ENCODE peak calls at places on chromosomes 11 and 22, in ten cellular contexts. D is breast epithelium, C is stomach, W is sigmoid colon, M is vagina, Z is endothelial cell of umbilical vein, T is H1, P is Panc1, X is GM23338, Y is spleen. F is an unnamed sample.

GRCh38 chr22:21984793-21985192 is 2.2 kb upstream of the TOP3B start:
- DNase-seq in M (no peak), D (no peak), Y (peak), T (peak), C (no peak), X (peak), W (no peak), Z (peak), P (no peak), F (no peak)

GRCh38 chr22:25068701-25069100 is 116.2 kb downstream of the KIAA1671 start:
- DNase-seq in D (no peak), P (no peak), Z (no peak), T (no peak), M (no peak), W (no peak), X (no peak), C (no peak), Y (peak), F (no peak)

GRCh38 chr11:66186470-66186869 is 82.0 kb upstream of the RAB1B start:
- DNase-seq in M (no peak), T (no peak), C (no peak), Z (no peak), Y (no peak), P (no peak), D (no peak), W (no peak), X (no peak), F (no peak)

GRCh38 chr22:19011075-19011474 is 75.0 kb upstream of the PRODH start:
- DNase-seq in T (no peak), P (no peak), Z (no peak), D (no peak), Y (no peak), C (no peak), W (no peak), X (no peak), M (no peak), F (no peak)

GRCh38 chr11:77309401-77310085 is 8.1 kb upstream of the GDPD4 start:
- DNase-seq in P (no peak), W (no peak), Y (no peak), Z (no peak), M (no peak), X (no peak), T (no peak), C (no peak), D (no peak), F (no peak)

GRCh38 chr11:2301631-2302272 is at the start of the genes C11orf21 and TSPAN32:
- DNase-seq in Z (no peak), D (peak), Y (peak), P (no peak), C (peak), W (no peak), X (no peak), T (no peak), M (peak), F (no peak)

GRCh38 chr22:46763051-46763705 is 728 bp downstream of the TBC1D22A start:
- DNase-seq in X (peak), T (no peak), P (no peak), C (no peak), M (no peak), D (no peak), Z (peak), Y (peak), W (peak), F (peak)

GRCh38 chr11:33258631-33259184 is 1.5 kb downstream of the HIPK3 start:
- DNase-seq in Z (peak), T (no peak), X (no peak), W (peak), P (peak), M (no peak), D (no peak), Y (no peak), C (no peak), F (no peak)

GRCh38 chr22:42562282-42562681 is 8.5 kb downstream of the SERHL2 start:
- DNase-seq in C (no peak), Y (no peak), D (no peak), T (no peak), Z (no peak), X (peak), W (no peak), M (no peak), P (no peak), F (no peak)

GRCh38 chr11:32722255-32722654 is 72.2 kb downstream of the CCDC73 start:
- DNase-seq in D (no peak), P (no peak), W (no peak), M (no peak), C (no peak), X (no peak), Y (no peak), T (no peak), Z (no peak), F (no peak)

GRCh38 chr22:31241936-31242335 is 29.8 kb downstream of the LIMK2 start:
- DNase-seq in Y (no peak), T (no peak), C (no peak), W (no peak), Z (peak), D (no peak), M (no peak), X (no peak), P (no peak), F (no peak)

GRCh38 chr11:124745835-124746620 is 6.0 kb downstream of the VSIG2 start:
- DNase-seq in M (no peak), D (no peak), C (no peak), P (no peak), W (no peak), Y (peak), T (no peak), Z (no peak), X (peak), F (peak)

GRCh38 chr11:3056296-3057068 is 741 bp downstream of the CARS1 start:
- DNase-seq in C (peak), X (peak), T (no peak), Z (peak), Y (no peak), M (no peak), D (no peak), W (peak), P (no peak), F (no peak)

GRCh38 chr11:118917488-118918127 is 8.1 kb downstream of the BCL9L start:
- DNase-seq in Y (peak), Z (no peak), P (no peak), X (no peak), W (peak), M (no peak), D (peak), C (no peak), T (no peak), F (no peak)

GRCh38 chr11:97764193-97764592 is 1256.6 kb upstream of the CNTN5 start:
- DNase-seq in Y (no peak), D (no peak), T (no peak), W (no peak), P (no peak), M (no peak), X (no peak), C (no peak), Z (no peak), F (no peak)

GRCh38 chr11:110522456-110522855 is 92.7 kb downstream of the FDX1 start:
- DNase-seq in P (no peak), W (no peak), C (no peak), Y (no peak), T (no peak), M (no peak), D (no peak), X (no peak), Z (no peak), F (no peak)

GRCh38 chr11:67484847-67485311 is 2.1 kb downstream of the AIP start:
- DNase-seq in Z (no peak), D (no peak), Y (peak), T (no peak), C (no peak), P (no peak), X (no peak), M (no peak), W (peak), F (no peak)

GRCh38 chr11:35151241-35151640 is 12.3 kb downstream of the CD44 start:
- DNase-seq in W (no peak), M (no peak), Z (no peak), P (no peak), Y (no peak), C (no peak), X (no peak), T (no peak), D (no peak), F (no peak)

GRCh38 chr11:127632971-127633680 is 632.6 kb upstream of the KIRREL3 start:
- DNase-seq in Z (no peak), Y (no peak), D (no peak), X (peak), W (no peak), M (no peak), T (no peak), P (no peak), C (no peak), F (no peak)

GRCh38 chr22:46573781-46574437 is 36.5 kb upstream of the CELSR1 start:
- DNase-seq in W (no peak), T (no peak), C (no peak), Z (no peak), Y (peak), X (no peak), M (no peak), P (no peak), D (no peak), F (no peak)

GRCh38 chr11:15720460-15720859 is 605.7 kb downstream of the INSC start:
- DNase-seq in T (no peak), W (no peak), C (no peak), M (no peak), Y (no peak), X (no peak), Z (no peak), D (no peak), P (no peak), F (no peak)

GRCh38 chr22:20867179-20868099 is 8.6 kb downstream of the SNAP29 start:
- DNase-seq in Z (peak), M (no peak), C (peak), T (no peak), Y (no peak), X (no peak), W (peak), D (no peak), P (no peak), F (no peak)

GRCh38 chr11:37512156-37512780 is 914.2 kb upstream of the RAG2 start:
- DNase-seq in Y (no peak), D (no peak), M (no peak), C (no peak), T (no peak), W (no peak), X (no peak), P (no peak), Z (no peak), F (no peak)

GRCh38 chr11:111426615-111427014 is 47.5 kb upstream of the POU2AF1 start:
- DNase-seq in Z (no peak), W (no peak), M (no peak), Y (no peak), C (no peak), X (no peak), P (no peak), D (no peak), T (no peak), F (no peak)

GRCh38 chr11:34356576-34356917 is 1.3 kb downstream of the ABTB2 start:
- DNase-seq in C (no peak), P (no peak), T (no peak), D (no peak), M (no peak), Y (no peak), W (peak), Z (peak), X (peak), F (no peak)

GRCh38 chr11:134008593-134008992 is 51.8 kb upstream of the IGSF9B start:
- DNase-seq in P (no peak), M (no peak), D (no peak), Y (no peak), T (no peak), X (no peak), C (no peak), W (no peak), Z (no peak), F (no peak)

GRCh38 chr11:18132341-18132740 is at the start of gene MRGPRX3:
- DNase-seq in X (no peak), P (no peak), Y (no peak), Z (no peak), W (no peak), T (no peak), C (no peak), M (no peak), D (no peak), F (no peak)

GRCh38 chr11:116353517-116353916 is 419.3 kb downstream of the BUD13 start:
- DNase-seq in Y (no peak), P (no peak), C (no peak), X (no peak), D (no peak), M (no peak), Z (no peak), T (no peak), W (no peak), F (no peak)

GRCh38 chr11:120236169-120237107 is 3.5 kb upstream of the POU2F3 start:
- DNase-seq in W (no peak), T (no peak), Z (no peak), M (no peak), P (no peak), C (no peak), Y (no peak), D (no peak), X (peak), F (no peak)

GRCh38 chr11:90426442-90426841 is 203.6 kb upstream of the CHORDC1 start:
- DNase-seq in W (no peak), T (no peak), Y (no peak), C (no peak), M (no peak), Z (no peak), P (no peak), X (no peak), D (no peak), F (no peak)
- TF ChIP-seq POLR2AphosphoS5 in W (no peak), T (no peak), Y (no peak), C (no peak), M (no peak), Z (no peak), P (no peak), X (no peak), D (no peak), F (no peak)

GRCh38 chr11:69273571-69273970 is 20.4 kb upstream of the MYEOV start:
- DNase-seq in D (no peak), Z (no peak), C (no peak), X (no peak), M (no peak), Y (no peak), P (no peak), T (no peak), W (no peak), F (no peak)
- TF ChIP-seq POLR2AphosphoS5 in D (no peak), Z (no peak), C (no peak), X (no peak), M (no peak), Y (no peak), P (no peak), T (no peak), W (no peak), F (no peak)

DNA sequence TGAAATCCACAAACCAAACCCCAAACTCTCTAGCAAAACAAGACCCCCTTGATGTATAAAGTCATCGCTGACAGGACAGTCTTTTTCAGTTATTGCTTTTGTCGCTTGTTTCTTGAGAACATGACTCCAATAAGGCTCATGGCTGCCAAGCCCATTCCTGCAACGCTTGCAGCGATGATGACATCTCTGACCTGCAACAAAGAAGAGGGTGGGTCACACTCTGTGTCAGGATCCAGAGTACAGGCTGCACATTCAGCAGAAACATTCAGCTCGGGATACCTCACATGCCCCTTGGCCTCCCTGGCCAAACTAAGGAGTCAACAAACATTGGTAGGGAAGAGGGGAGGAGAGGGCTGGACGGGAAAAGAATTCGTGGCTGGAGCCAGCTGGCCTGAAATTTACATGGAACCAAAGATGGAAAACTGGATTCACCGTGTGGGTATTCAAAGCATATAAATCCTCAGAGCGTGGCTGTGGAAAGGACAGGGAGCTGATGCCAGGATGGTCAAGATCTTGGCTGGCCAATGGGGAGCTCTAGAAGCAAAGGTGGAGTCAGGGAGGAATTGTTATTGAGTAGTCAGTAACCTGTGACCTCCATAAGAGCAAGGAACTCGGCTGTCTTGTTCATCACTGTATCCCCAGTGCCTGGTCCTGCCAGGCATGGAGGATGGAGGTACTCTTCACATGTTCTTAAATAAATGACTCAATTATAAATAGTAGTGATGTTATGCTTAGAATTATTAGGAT is 11.8 kb upstream of the PLAAT2 start:
- DNase-seq in Z (no peak), M (no peak), X (no peak), Y (no peak), W (peak), D (peak), T (no peak), P (no peak), C (no peak), F (no peak)
- TF ChIP-seq POLR2AphosphoS5 in Z (no peak), M (no peak), X (no peak), Y (no peak), W (peak), D (peak), T (no peak), P (no peak), C (no peak), F (no peak)

DNA sequence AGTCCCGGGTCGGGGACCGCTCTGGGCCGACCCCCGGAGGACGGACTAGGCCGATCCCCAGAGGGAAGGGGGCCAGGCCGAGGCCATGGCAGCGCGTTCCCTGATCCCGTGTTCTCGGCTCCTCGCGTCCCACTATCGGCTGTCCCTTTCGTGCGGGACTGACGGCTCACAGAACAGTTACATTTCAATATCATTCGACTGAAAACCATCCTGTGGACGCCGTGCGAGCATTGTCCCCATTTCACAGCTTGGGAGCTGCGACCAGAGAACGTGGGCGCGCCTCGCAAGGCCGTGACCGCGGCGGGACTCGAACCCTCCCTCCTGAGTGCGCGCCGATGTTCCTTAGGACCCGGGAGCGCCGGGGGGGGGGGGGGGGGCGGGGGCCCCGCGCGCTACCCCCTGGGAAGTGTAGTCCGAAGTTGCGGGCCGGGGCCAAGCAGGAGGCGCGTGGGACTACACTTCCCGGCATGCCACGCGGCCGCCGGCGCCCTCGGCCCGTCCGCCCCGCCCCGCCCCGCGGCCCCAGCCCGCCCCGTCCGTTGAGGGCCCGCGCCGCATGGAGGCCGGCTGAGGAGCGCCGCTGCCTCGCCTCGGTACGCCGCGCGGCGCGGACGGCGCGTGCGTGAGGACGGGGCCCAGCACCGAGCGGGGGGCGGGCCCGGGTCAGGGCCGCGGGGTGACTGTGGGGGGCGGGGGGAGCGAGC is at the start of gene TRABD:
- DNase-seq in Z (peak), Y (peak), M (no peak), C (peak), P (no peak), W (peak), D (peak), T (peak), X (peak), F (peak)
- TF ChIP-seq POLR2AphosphoS5 in Z (no peak), Y (peak), M (no peak), C (no peak), P (no peak), W (no peak), D (no peak), T (no peak), X (no peak), F (no peak)

DNA sequence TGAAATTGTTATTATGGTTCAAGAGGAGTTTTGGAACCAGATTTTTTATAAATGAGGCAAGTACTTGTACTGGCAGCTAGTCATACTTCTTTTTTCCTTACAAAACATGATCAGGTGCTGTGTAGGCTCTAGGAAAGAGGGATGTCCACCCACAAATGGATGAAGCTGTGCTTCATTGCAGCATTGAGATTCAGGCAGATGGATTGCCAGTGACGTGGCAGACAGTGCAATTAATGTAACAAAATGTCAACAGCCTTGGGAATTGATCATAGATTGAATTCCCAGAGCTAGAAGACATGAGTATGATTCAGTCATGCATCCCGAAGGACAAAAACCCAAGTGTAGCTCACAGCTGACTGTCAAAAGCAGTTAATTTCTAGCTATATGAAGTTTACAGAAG is 99.2 kb upstream of the RASSF10 start:
- DNase-seq in C (no peak), M (no peak), P (no peak), D (no peak), Y (no peak), T (no peak), Z (no peak), X (no peak), W (no peak), F (no peak)
- TF ChIP-seq POLR2AphosphoS5 in C (no peak), M (no peak), P (no peak), D (no peak), Y (no peak), T (no peak), Z (no peak), X (no peak), W (no peak), F (no peak)

GRCh38 chr22:36899498-36899897 is 13.9 kb upstream of the CSF2RB start:
- DNase-seq in T (no peak), M (no peak), C (no peak), Z (no peak), X (no peak), W (no peak), D (no peak), Y (no peak), P (no peak), F (no peak)

GRCh38 chr22:36901411-36902142 is 11.9 kb upstream of the CSF2RB start:
- DNase-seq in Z (no peak), W (no peak), M (no peak), T (no peak), P (no peak), Y (no peak), X (no peak), D (no peak), C (no peak), F (peak)

GRCh38 chr22:36900225-36900624 is 13.2 kb upstream of the CSF2RB start:
- DNase-seq in C (no peak), T (no peak), P (no peak), Y (no peak), Z (no peak), W (no peak), M (no peak), D (no peak), X (no peak), F (no peak)

GRCh38 chr22:36902143-36902911 is 11.1 kb upstream of the CSF2RB start:
- DNase-seq in Z (peak), C (no peak), Y (no peak), P (no peak), D (no peak), X (no peak), M (no peak), W (no peak), T (no peak), F (no peak)

GRCh38 chr22:36900880-36901279 is 12.5 kb upstream of the CSF2RB start:
- DNase-seq in Y (no peak), P (no peak), X (peak), T (peak), W (no peak), Z (no peak), C (no peak), D (peak), M (no peak), F (no peak)
- TF ChIP-seq POLR2AphosphoS5 in Y (no peak), P (no peak), X (no peak), T (no peak), W (no peak), Z (no peak), C (no peak), D (peak), M (no peak), F (no peak)

DNA sequence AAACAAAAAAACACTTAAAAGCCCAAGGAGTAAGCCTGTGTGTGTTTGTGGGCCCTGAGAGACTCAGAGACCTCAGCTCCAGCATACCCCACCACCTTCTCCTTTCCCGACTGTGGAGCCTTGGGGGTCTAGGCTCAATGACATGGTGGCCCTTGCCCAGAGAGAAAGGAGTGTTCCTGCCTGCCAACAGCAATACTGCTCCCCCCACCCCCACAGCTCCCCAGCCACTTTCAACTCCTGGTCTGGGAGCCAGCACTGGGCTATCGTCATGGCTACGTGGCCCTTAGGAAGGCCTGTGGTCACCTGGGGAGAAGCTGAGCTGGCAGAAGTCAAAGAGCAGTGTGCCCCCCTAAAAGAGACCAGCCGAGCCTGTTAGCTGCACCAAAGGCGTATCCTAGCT is 2.6 kb downstream of the PPP1R14B start:
- DNase-seq in X (no peak), P (no peak), C (no peak), M (no peak), Y (no peak), D (no peak), W (no peak), Z (no peak), T (no peak), F (no peak)
- TF ChIP-seq POLR2AphosphoS5 in X (no peak), P (peak), C (no peak), M (no peak), Y (no peak), D (no peak), W (no peak), Z (no peak), T (peak), F (no peak)

GRCh38 chr22:39240841-39241631 is 3.7 kb downstream of the PDGFB start:
- DNase-seq in W (peak), X (no peak), P (peak), M (no peak), Y (no peak), Z (peak), T (no peak), C (peak), D (peak), F (no peak)
- TF ChIP-seq POLR2AphosphoS5 in W (peak), X (no peak), P (peak), M (peak), Y (peak), Z (peak), T (no peak), C (no peak), D (peak), F (no peak)